ENCODE peak calls at places on chromosomes 12 and 14, in six cellular contexts. G, M, S, B, A and P are unnamed samples.

GRCh38 chr14:74569826-74570591 is 42.0 kb downstream of the LTBP2 start:
- DNase-seq in G (no peak), M (no peak), S (peak), B (peak), A (no peak), P (no peak)

GRCh38 chr12:103884316-103884715 is 43.3 kb upstream of the NT5DC3 start:
- DNase-seq in G (no peak), M (peak), S (no peak), B (peak), A (peak), P (no peak)

GRCh38 chr12:13196302-13196921 is at the start of gene EMP1:
- DNase-seq in G (peak), M (peak), S (peak), B (peak), A (no peak), P (no peak)

GRCh38 chr14:36941783-36942521 is 230.5 kb downstream of the SLC25A21 start:
- DNase-seq in G (no peak), M (peak), S (peak), B (peak), A (peak), P (peak)

GRCh38 chr14:104171948-104172347 is 33.6 kb downstream of the KIF26A start:
- DNase-seq in G (no peak), M (no peak), S (no peak), B (no peak), A (no peak), P (no peak)

GRCh38 chr12:3140284-3140683 is 63.1 kb downstream of the TSPAN9 start:
- DNase-seq in G (no peak), M (no peak), S (no peak), B (no peak), A (no peak), P (no peak)

GRCh38 chr14:95334044-95334443 is 14.3 kb upstream of the CLMN start:
- DNase-seq in G (no peak), M (no peak), S (no peak), B (no peak), A (peak), P (no peak)

GRCh38 chr14:73250781-73251500 is 13.6 kb downstream of the PAPLN start:
- DNase-seq in G (no peak), M (no peak), S (no peak), B (no peak), A (no peak), P (no peak)

GRCh38 chr14:99983251-99984012 is 81.8 kb upstream of the EVL start:
- DNase-seq in G (no peak), M (no peak), S (no peak), B (no peak), A (no peak), P (no peak)

GRCh38 chr12:5900533-5901255 is 44.4 kb downstream of the ANO2 start:
- DNase-seq in G (no peak), M (no peak), S (no peak), B (no peak), A (no peak), P (no peak)

GRCh38 chr14:91415794-91416743 is 1.6 kb downstream of the CCDC88C start:
- DNase-seq in G (peak), M (no peak), S (no peak), B (no peak), A (no peak), P (no peak)

GRCh38 chr12:117986705-117987469 is 18.1 kb upstream of the KSR2 start:
- DNase-seq in G (no peak), M (peak), S (no peak), B (peak), A (no peak), P (no peak)

GRCh38 chr12:65858831-65859230 is 34.5 kb downstream of the HMGA2 start:
- DNase-seq in G (no peak), M (no peak), S (no peak), B (peak), A (no peak), P (peak)

GRCh38 chr12:95546491-95546813 is 4.8 kb downstream of the USP44 start:
- DNase-seq in G (no peak), M (no peak), S (no peak), B (no peak), A (no peak), P (no peak)
- TF ChIP-seq BHLHE40 in G (no peak), M (no peak), S (no peak), B (no peak), A (peak), P (no peak)

DNA sequence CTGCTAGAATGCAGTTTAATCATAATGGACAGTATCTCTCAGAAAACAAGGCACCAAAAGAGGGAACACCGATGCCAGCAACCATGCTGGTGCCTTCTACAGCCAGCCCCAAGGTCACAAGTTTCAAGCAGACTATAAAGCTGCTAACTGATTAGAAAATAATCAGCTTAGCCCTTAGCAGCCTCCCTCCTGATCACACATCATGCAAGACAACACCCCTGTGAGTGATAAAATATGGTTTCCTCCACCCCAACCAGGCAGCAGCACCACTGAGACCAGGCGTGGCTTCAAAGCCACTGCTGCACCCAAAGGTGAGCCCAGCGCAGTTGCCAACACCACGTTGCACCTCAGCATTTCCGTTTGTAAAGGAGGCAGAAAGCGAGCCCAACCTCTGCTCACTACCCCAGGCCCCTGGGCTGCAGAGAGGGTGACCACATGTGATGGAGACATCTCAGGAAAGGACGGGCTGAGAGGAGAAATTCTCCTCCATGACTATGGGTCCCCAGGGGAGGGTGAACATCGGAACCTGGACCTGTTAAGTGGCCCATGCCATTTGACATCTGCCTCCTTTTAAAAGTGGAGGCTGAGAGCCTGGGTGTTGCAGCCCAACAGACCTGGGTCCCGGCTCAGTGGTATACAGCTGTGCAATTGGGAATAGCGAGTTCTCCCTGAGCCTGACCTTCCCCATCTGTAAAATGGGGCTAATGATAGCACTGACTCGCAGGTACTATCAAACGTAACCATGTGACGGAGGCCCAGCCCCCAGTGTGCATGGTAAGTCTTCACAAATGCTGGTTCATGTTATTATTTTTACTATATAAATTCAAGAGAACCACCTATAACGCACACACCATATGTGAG is 11.5 kb downstream of the ZFP36L1 start:
- DNase-seq in G (no peak), M (no peak), S (no peak), B (no peak), A (no peak), P (no peak)
- TF ChIP-seq BHLHE40 in G (no peak), M (no peak), S (no peak), B (no peak), A (peak), P (no peak)

DNA sequence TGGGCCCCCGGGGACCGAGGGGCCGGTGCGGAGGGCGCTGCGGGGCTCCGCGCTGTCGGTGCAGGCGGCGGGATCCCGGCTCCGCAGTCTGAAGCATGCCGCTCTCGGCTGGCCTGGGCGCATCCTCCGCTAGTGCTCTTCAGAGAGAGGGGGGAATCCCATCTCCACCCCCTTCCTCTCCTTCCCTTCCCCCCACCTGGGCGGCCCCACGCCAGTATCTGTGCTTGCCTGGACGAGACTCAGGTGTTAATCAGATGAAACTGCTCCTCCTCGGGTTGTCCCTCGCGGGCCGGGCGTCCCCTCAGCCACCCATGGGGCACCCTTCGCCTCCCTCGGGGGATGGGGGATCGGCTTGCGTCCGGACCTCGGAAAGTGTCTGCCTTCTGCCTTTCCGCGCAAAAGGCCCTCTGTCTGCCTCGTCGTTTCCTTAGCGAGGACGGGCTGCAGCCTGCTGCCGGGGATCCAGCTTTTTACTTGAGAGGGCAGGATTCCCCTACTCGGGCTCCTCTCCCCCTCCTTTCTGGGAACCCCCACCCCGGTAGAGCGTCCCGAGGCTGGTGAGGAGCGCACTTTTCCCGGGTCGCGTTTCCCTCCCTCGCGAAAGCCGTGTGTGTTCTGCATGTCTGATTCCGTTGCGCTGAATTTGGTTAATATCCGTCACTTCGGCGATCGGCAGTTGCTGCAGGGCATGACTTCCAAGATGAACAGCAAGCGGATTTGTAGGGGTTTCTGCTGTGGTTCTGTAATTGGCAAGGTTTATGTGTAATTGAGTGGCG is 1.1 kb downstream of the GPHN start:
- DNase-seq in G (peak), M (peak), S (no peak), B (peak), A (no peak), P (peak)
- TF ChIP-seq BHLHE40 in G (peak), M (no peak), S (no peak), B (no peak), A (no peak), P (no peak)

GRCh38 chr12:28506271-28506670 is 316.0 kb downstream of the CCDC91 start:
- DNase-seq in G (no peak), M (no peak), S (no peak), B (no peak), A (no peak), P (no peak)
- TF ChIP-seq BHLHE40 in G (no peak), M (no peak), S (no peak), B (no peak), A (no peak), P (no peak)

DNA sequence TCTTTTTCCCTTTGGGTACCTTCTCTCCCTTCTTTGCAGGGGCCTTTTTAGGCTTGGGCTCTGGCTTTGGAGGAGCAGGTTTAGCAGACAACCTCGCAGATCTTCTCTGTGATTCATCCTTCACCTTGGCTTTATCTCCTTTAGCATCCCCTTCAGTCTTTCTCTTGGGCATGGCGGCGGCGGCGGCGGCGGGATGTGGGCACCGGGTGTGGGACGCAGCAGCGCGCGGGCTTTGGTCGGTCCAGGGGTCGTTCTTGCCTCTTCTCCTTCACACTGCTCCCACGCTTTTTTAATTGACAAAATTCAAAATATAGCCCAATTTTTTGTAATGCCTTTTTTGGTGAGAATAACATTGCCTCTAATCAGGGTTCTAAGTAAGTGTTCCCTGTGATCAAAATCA is 8.6 kb downstream of the TRMT5 start:
- DNase-seq in G (no peak), M (no peak), S (no peak), B (no peak), A (no peak), P (no peak)
- TF ChIP-seq BHLHE40 in G (no peak), M (no peak), S (no peak), B (no peak), A (no peak), P (no peak)

GRCh38 chr14:61678966-61679365 is 16.3 kb upstream of the HIF1A start:
- DNase-seq in G (no peak), M (no peak), S (no peak), B (no peak), A (no peak), P (no peak)
- TF ChIP-seq BHLHE40 in G (no peak), M (no peak), S (no peak), B (no peak), A (no peak), P (no peak)

GRCh38 chr14:52377940-52378339 is 63.8 kb downstream of the PTGER2 start:
- DNase-seq in G (no peak), M (no peak), S (no peak), B (no peak), A (no peak), P (no peak)

DNA sequence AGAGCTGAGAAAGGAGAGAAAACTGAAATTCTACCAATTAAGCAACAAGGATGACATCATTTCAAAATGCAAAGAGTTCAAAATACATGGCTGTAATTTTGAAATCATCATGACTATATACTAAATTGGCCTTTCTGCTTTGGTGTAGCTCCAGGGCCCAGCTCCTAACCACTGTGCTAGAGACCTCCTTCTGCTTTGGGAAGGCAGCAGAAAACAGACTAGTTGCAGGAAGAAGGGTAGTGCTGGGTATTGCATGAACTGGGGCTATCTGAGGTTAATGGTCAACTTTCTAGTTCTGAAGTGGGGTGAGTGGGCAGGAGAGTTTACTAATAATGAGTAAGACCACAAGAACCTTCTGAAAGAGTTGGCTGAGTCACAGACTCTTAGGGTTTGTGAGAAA is 66.2 kb downstream of the PTGER2 start:
- DNase-seq in G (peak), M (peak), S (no peak), B (peak), A (no peak), P (no peak)
- TF ChIP-seq BHLHE40 in G (no peak), M (no peak), S (no peak), B (peak), A (no peak), P (no peak)